ENCODE peak calls at places on chromosomes 4 and X, in six cellular contexts. One of them, this sample, is unnamed.

GRCh38 chrX:119624417-119624816 is 18.2 kb upstream of the NKRF start:
- DNase-seq in stimulated activated CD4-positive, alpha-beta T cell treated with anti-CD3 and anti-CD28 coated beads, Interleukin-15, amount 100 ng/mL, for 1 hour: no peak
- DNase-seq in left kidney: no peak
- DNase-seq in activated T-helper 1 cell treated with anti-CD3 and anti-CD28 coated beads, Interleukin-2, amount 50 U/mL, for 16 hours: no peak
- DNase-seq in endothelial cell of umbilical vein: no peak
- DNase-seq in lung: no peak
- DNase-seq in this sample: no peak

GRCh38 chrX:118865231-118865630 is 41.6 kb downstream of the ZCCHC12 start:
- DNase-seq in stimulated activated CD4-positive, alpha-beta T cell treated with anti-CD3 and anti-CD28 coated beads, Interleukin-15, amount 100 ng/mL, for 1 hour: no peak
- DNase-seq in left kidney: no peak
- DNase-seq in activated T-helper 1 cell treated with anti-CD3 and anti-CD28 coated beads, Interleukin-2, amount 50 U/mL, for 16 hours: no peak
- DNase-seq in endothelial cell of umbilical vein: no peak
- DNase-seq in lung: no peak
- DNase-seq in this sample: no peak

GRCh38 chr4:87392183-87392582 is 1.2 kb upstream of the HSD17B11 start:
- DNase-seq in stimulated activated CD4-positive, alpha-beta T cell treated with anti-CD3 and anti-CD28 coated beads, Interleukin-15, amount 100 ng/mL, for 1 hour: no peak
- DNase-seq in left kidney: no peak
- DNase-seq in activated T-helper 1 cell treated with anti-CD3 and anti-CD28 coated beads, Interleukin-2, amount 50 U/mL, for 16 hours: no peak
- DNase-seq in endothelial cell of umbilical vein: no peak
- DNase-seq in lung: no peak
- DNase-seq in this sample: no peak

GRCh38 chr4:28443786-28444412 is 1583.3 kb downstream of the STIM2 start:
- DNase-seq in stimulated activated CD4-positive, alpha-beta T cell treated with anti-CD3 and anti-CD28 coated beads, Interleukin-15, amount 100 ng/mL, for 1 hour: no peak
- DNase-seq in left kidney: no peak
- DNase-seq in activated T-helper 1 cell treated with anti-CD3 and anti-CD28 coated beads, Interleukin-2, amount 50 U/mL, for 16 hours: no peak
- DNase-seq in endothelial cell of umbilical vein: no peak
- DNase-seq in lung: no peak
- DNase-seq in this sample: no peak

GRCh38 chr4:29151584-29151983 is 1568.6 kb upstream of the PCDH7 start:
- DNase-seq in stimulated activated CD4-positive, alpha-beta T cell treated with anti-CD3 and anti-CD28 coated beads, Interleukin-15, amount 100 ng/mL, for 1 hour: no peak
- DNase-seq in left kidney: no peak
- DNase-seq in activated T-helper 1 cell treated with anti-CD3 and anti-CD28 coated beads, Interleukin-2, amount 50 U/mL, for 16 hours: no peak
- DNase-seq in endothelial cell of umbilical vein: no peak
- DNase-seq in lung: no peak
- DNase-seq in this sample: no peak

GRCh38 chr4:121822796-121823504 is 733 bp downstream of the CCNA2 start:
- DNase-seq in stimulated activated CD4-positive, alpha-beta T cell treated with anti-CD3 and anti-CD28 coated beads, Interleukin-15, amount 100 ng/mL, for 1 hour: no peak
- DNase-seq in left kidney: peak
- DNase-seq in activated T-helper 1 cell treated with anti-CD3 and anti-CD28 coated beads, Interleukin-2, amount 50 U/mL, for 16 hours: no peak
- DNase-seq in endothelial cell of umbilical vein: peak
- DNase-seq in lung: no peak
- DNase-seq in this sample: peak

GRCh38 chr4:162510937-162511336 is 347.1 kb upstream of the FSTL5 start:
- DNase-seq in stimulated activated CD4-positive, alpha-beta T cell treated with anti-CD3 and anti-CD28 coated beads, Interleukin-15, amount 100 ng/mL, for 1 hour: no peak
- DNase-seq in left kidney: no peak
- DNase-seq in activated T-helper 1 cell treated with anti-CD3 and anti-CD28 coated beads, Interleukin-2, amount 50 U/mL, for 16 hours: no peak
- DNase-seq in endothelial cell of umbilical vein: no peak
- DNase-seq in lung: no peak
- DNase-seq in this sample: no peak

GRCh38 chrX:41441934-41442823 is 5.0 kb upstream of the NYX start:
- DNase-seq in stimulated activated CD4-positive, alpha-beta T cell treated with anti-CD3 and anti-CD28 coated beads, Interleukin-15, amount 100 ng/mL, for 1 hour: peak
- DNase-seq in left kidney: peak
- DNase-seq in activated T-helper 1 cell treated with anti-CD3 and anti-CD28 coated beads, Interleukin-2, amount 50 U/mL, for 16 hours: peak
- DNase-seq in endothelial cell of umbilical vein: peak
- DNase-seq in lung: peak
- DNase-seq in this sample: peak

GRCh38 chr4:160299177-160299576 is 1196.3 kb downstream of the RAPGEF2 start:
- DNase-seq in stimulated activated CD4-positive, alpha-beta T cell treated with anti-CD3 and anti-CD28 coated beads, Interleukin-15, amount 100 ng/mL, for 1 hour: no peak
- DNase-seq in left kidney: no peak
- DNase-seq in activated T-helper 1 cell treated with anti-CD3 and anti-CD28 coated beads, Interleukin-2, amount 50 U/mL, for 16 hours: no peak
- DNase-seq in endothelial cell of umbilical vein: no peak
- DNase-seq in lung: no peak
- DNase-seq in this sample: no peak

GRCh38 chr4:183099537-183100297 is 660 bp downstream of the WWC2 start:
- DNase-seq in stimulated activated CD4-positive, alpha-beta T cell treated with anti-CD3 and anti-CD28 coated beads, Interleukin-15, amount 100 ng/mL, for 1 hour: no peak
- DNase-seq in left kidney: peak
- DNase-seq in activated T-helper 1 cell treated with anti-CD3 and anti-CD28 coated beads, Interleukin-2, amount 50 U/mL, for 16 hours: no peak
- DNase-seq in endothelial cell of umbilical vein: peak
- DNase-seq in lung: peak
- DNase-seq in this sample: peak

GRCh38 chr4:133355636-133356035 is 206.5 kb downstream of the PCDH10 start:
- DNase-seq in stimulated activated CD4-positive, alpha-beta T cell treated with anti-CD3 and anti-CD28 coated beads, Interleukin-15, amount 100 ng/mL, for 1 hour: no peak
- DNase-seq in left kidney: no peak
- DNase-seq in activated T-helper 1 cell treated with anti-CD3 and anti-CD28 coated beads, Interleukin-2, amount 50 U/mL, for 16 hours: no peak
- DNase-seq in endothelial cell of umbilical vein: no peak
- DNase-seq in lung: no peak
- DNase-seq in this sample: no peak

GRCh38 chrX:22037225-22037624 is 5.1 kb downstream of the PHEX start:
- DNase-seq in stimulated activated CD4-positive, alpha-beta T cell treated with anti-CD3 and anti-CD28 coated beads, Interleukin-15, amount 100 ng/mL, for 1 hour: no peak
- DNase-seq in left kidney: no peak
- DNase-seq in activated T-helper 1 cell treated with anti-CD3 and anti-CD28 coated beads, Interleukin-2, amount 50 U/mL, for 16 hours: no peak
- DNase-seq in endothelial cell of umbilical vein: no peak
- DNase-seq in lung: no peak
- DNase-seq in this sample: no peak

GRCh38 chr4:86960557-86960959 is 25.7 kb downstream of the AFF1 start:
- DNase-seq in stimulated activated CD4-positive, alpha-beta T cell treated with anti-CD3 and anti-CD28 coated beads, Interleukin-15, amount 100 ng/mL, for 1 hour: no peak
- DNase-seq in left kidney: peak
- DNase-seq in activated T-helper 1 cell treated with anti-CD3 and anti-CD28 coated beads, Interleukin-2, amount 50 U/mL, for 16 hours: no peak
- DNase-seq in endothelial cell of umbilical vein: no peak
- DNase-seq in lung: no peak
- DNase-seq in this sample: no peak

GRCh38 chr4:27787195-27787594 is 926.6 kb downstream of the STIM2 start:
- DNase-seq in stimulated activated CD4-positive, alpha-beta T cell treated with anti-CD3 and anti-CD28 coated beads, Interleukin-15, amount 100 ng/mL, for 1 hour: no peak
- DNase-seq in left kidney: no peak
- DNase-seq in activated T-helper 1 cell treated with anti-CD3 and anti-CD28 coated beads, Interleukin-2, amount 50 U/mL, for 16 hours: no peak
- DNase-seq in endothelial cell of umbilical vein: no peak
- DNase-seq in lung: no peak
- DNase-seq in this sample: no peak

GRCh38 chr4:128461300-128462103 is 173.9 kb upstream of the PGRMC2 start:
- DNase-seq in stimulated activated CD4-positive, alpha-beta T cell treated with anti-CD3 and anti-CD28 coated beads, Interleukin-15, amount 100 ng/mL, for 1 hour: no peak
- DNase-seq in left kidney: peak
- DNase-seq in activated T-helper 1 cell treated with anti-CD3 and anti-CD28 coated beads, Interleukin-2, amount 50 U/mL, for 16 hours: no peak
- DNase-seq in endothelial cell of umbilical vein: peak
- DNase-seq in lung: no peak
- DNase-seq in this sample: no peak

GRCh38 chr4:181796502-181796901 is 446.7 kb upstream of the TENM3 start:
- DNase-seq in stimulated activated CD4-positive, alpha-beta T cell treated with anti-CD3 and anti-CD28 coated beads, Interleukin-15, amount 100 ng/mL, for 1 hour: no peak
- DNase-seq in left kidney: no peak
- DNase-seq in activated T-helper 1 cell treated with anti-CD3 and anti-CD28 coated beads, Interleukin-2, amount 50 U/mL, for 16 hours: no peak
- DNase-seq in endothelial cell of umbilical vein: no peak
- DNase-seq in lung: no peak
- DNase-seq in this sample: no peak

GRCh38 chr4:110514889-110515479 is 39.0 kb downstream of the ENPEP start:
- DNase-seq in stimulated activated CD4-positive, alpha-beta T cell treated with anti-CD3 and anti-CD28 coated beads, Interleukin-15, amount 100 ng/mL, for 1 hour: no peak
- DNase-seq in left kidney: peak
- DNase-seq in activated T-helper 1 cell treated with anti-CD3 and anti-CD28 coated beads, Interleukin-2, amount 50 U/mL, for 16 hours: no peak
- DNase-seq in endothelial cell of umbilical vein: peak
- DNase-seq in lung: no peak
- DNase-seq in this sample: no peak

GRCh38 chr4:69881173-69881773 is 21.3 kb upstream of the SULT1E1 start:
- DNase-seq in stimulated activated CD4-positive, alpha-beta T cell treated with anti-CD3 and anti-CD28 coated beads, Interleukin-15, amount 100 ng/mL, for 1 hour: no peak
- DNase-seq in left kidney: peak
- DNase-seq in activated T-helper 1 cell treated with anti-CD3 and anti-CD28 coated beads, Interleukin-2, amount 50 U/mL, for 16 hours: no peak
- DNase-seq in endothelial cell of umbilical vein: peak
- DNase-seq in lung: peak
- DNase-seq in this sample: peak

GRCh38 chr4:4726051-4726450 is 133.4 kb upstream of the MSX1 start:
- DNase-seq in stimulated activated CD4-positive, alpha-beta T cell treated with anti-CD3 and anti-CD28 coated beads, Interleukin-15, amount 100 ng/mL, for 1 hour: no peak
- DNase-seq in left kidney: no peak
- DNase-seq in activated T-helper 1 cell treated with anti-CD3 and anti-CD28 coated beads, Interleukin-2, amount 50 U/mL, for 16 hours: no peak
- DNase-seq in endothelial cell of umbilical vein: no peak
- DNase-seq in lung: no peak
- DNase-seq in this sample: no peak

GRCh38 chr4:167234388-167234881 is at the start of gene SPOCK3:
- DNase-seq in stimulated activated CD4-positive, alpha-beta T cell treated with anti-CD3 and anti-CD28 coated beads, Interleukin-15, amount 100 ng/mL, for 1 hour: no peak
- DNase-seq in left kidney: peak
- DNase-seq in activated T-helper 1 cell treated with anti-CD3 and anti-CD28 coated beads, Interleukin-2, amount 50 U/mL, for 16 hours: no peak
- DNase-seq in endothelial cell of umbilical vein: peak
- DNase-seq in lung: peak
- DNase-seq in this sample: peak

GRCh38 chr4:152956650-152957436 is 20.7 kb downstream of the FHDC1 start:
- DNase-seq in stimulated activated CD4-positive, alpha-beta T cell treated with anti-CD3 and anti-CD28 coated beads, Interleukin-15, amount 100 ng/mL, for 1 hour: no peak
- DNase-seq in left kidney: peak
- DNase-seq in activated T-helper 1 cell treated with anti-CD3 and anti-CD28 coated beads, Interleukin-2, amount 50 U/mL, for 16 hours: no peak
- DNase-seq in endothelial cell of umbilical vein: peak
- DNase-seq in lung: no peak
- DNase-seq in this sample: no peak

GRCh38 chrX:24395775-24396174 is 35.3 kb downstream of the SUPT20HL1 start:
- DNase-seq in stimulated activated CD4-positive, alpha-beta T cell treated with anti-CD3 and anti-CD28 coated beads, Interleukin-15, amount 100 ng/mL, for 1 hour: no peak
- DNase-seq in left kidney: peak
- DNase-seq in activated T-helper 1 cell treated with anti-CD3 and anti-CD28 coated beads, Interleukin-2, amount 50 U/mL, for 16 hours: peak
- DNase-seq in endothelial cell of umbilical vein: peak
- DNase-seq in lung: peak
- DNase-seq in this sample: peak

GRCh38 chr4:159071969-159072765 is 30.7 kb upstream of the RAPGEF2 start:
- DNase-seq in stimulated activated CD4-positive, alpha-beta T cell treated with anti-CD3 and anti-CD28 coated beads, Interleukin-15, amount 100 ng/mL, for 1 hour: no peak
- DNase-seq in left kidney: no peak
- DNase-seq in activated T-helper 1 cell treated with anti-CD3 and anti-CD28 coated beads, Interleukin-2, amount 50 U/mL, for 16 hours: no peak
- DNase-seq in endothelial cell of umbilical vein: no peak
- DNase-seq in lung: no peak
- DNase-seq in this sample: no peak

GRCh38 chrX:23008431-23009099 is 8.8 kb downstream of the DDX53 start:
- DNase-seq in stimulated activated CD4-positive, alpha-beta T cell treated with anti-CD3 and anti-CD28 coated beads, Interleukin-15, amount 100 ng/mL, for 1 hour: no peak
- DNase-seq in left kidney: peak
- DNase-seq in activated T-helper 1 cell treated with anti-CD3 and anti-CD28 coated beads, Interleukin-2, amount 50 U/mL, for 16 hours: no peak
- DNase-seq in endothelial cell of umbilical vein: peak
- DNase-seq in lung: no peak
- DNase-seq in this sample: no peak

GRCh38 chr4:30792616-30793015 is 72.4 kb downstream of the PCDH7 start:
- DNase-seq in stimulated activated CD4-positive, alpha-beta T cell treated with anti-CD3 and anti-CD28 coated beads, Interleukin-15, amount 100 ng/mL, for 1 hour: no peak
- DNase-seq in left kidney: no peak
- DNase-seq in activated T-helper 1 cell treated with anti-CD3 and anti-CD28 coated beads, Interleukin-2, amount 50 U/mL, for 16 hours: no peak
- DNase-seq in endothelial cell of umbilical vein: no peak
- DNase-seq in lung: no peak
- DNase-seq in this sample: no peak

GRCh38 chr4:182145360-182145905 is 97.8 kb upstream of the TENM3 start:
- DNase-seq in stimulated activated CD4-positive, alpha-beta T cell treated with anti-CD3 and anti-CD28 coated beads, Interleukin-15, amount 100 ng/mL, for 1 hour: no peak
- DNase-seq in left kidney: no peak
- DNase-seq in activated T-helper 1 cell treated with anti-CD3 and anti-CD28 coated beads, Interleukin-2, amount 50 U/mL, for 16 hours: no peak
- DNase-seq in endothelial cell of umbilical vein: no peak
- DNase-seq in lung: no peak
- DNase-seq in this sample: no peak

GRCh38 chr4:52997132-52997416 is 135.0 kb downstream of the RASL11B start:
- DNase-seq in stimulated activated CD4-positive, alpha-beta T cell treated with anti-CD3 and anti-CD28 coated beads, Interleukin-15, amount 100 ng/mL, for 1 hour: no peak
- DNase-seq in left kidney: peak
- DNase-seq in activated T-helper 1 cell treated with anti-CD3 and anti-CD28 coated beads, Interleukin-2, amount 50 U/mL, for 16 hours: no peak
- DNase-seq in endothelial cell of umbilical vein: peak
- DNase-seq in lung: no peak
- DNase-seq in this sample: no peak

GRCh38 chr4:69485130-69485529 is 10.6 kb downstream of the UGT2B4 start:
- DNase-seq in stimulated activated CD4-positive, alpha-beta T cell treated with anti-CD3 and anti-CD28 coated beads, Interleukin-15, amount 100 ng/mL, for 1 hour: no peak
- DNase-seq in left kidney: no peak
- DNase-seq in activated T-helper 1 cell treated with anti-CD3 and anti-CD28 coated beads, Interleukin-2, amount 50 U/mL, for 16 hours: no peak
- DNase-seq in endothelial cell of umbilical vein: no peak
- DNase-seq in lung: no peak
- DNase-seq in this sample: no peak

GRCh38 chrX:72620550-72621145 is 48.0 kb upstream of the HDAC8 start:
- DNase-seq in stimulated activated CD4-positive, alpha-beta T cell treated with anti-CD3 and anti-CD28 coated beads, Interleukin-15, amount 100 ng/mL, for 1 hour: no peak
- DNase-seq in left kidney: peak
- DNase-seq in activated T-helper 1 cell treated with anti-CD3 and anti-CD28 coated beads, Interleukin-2, amount 50 U/mL, for 16 hours: peak
- DNase-seq in endothelial cell of umbilical vein: peak
- DNase-seq in lung: no peak
- DNase-seq in this sample: peak

GRCh38 chr4:43251760-43252317 is 359.3 kb downstream of the GRXCR1 start:
- DNase-seq in stimulated activated CD4-positive, alpha-beta T cell treated with anti-CD3 and anti-CD28 coated beads, Interleukin-15, amount 100 ng/mL, for 1 hour: no peak
- DNase-seq in left kidney: no peak
- DNase-seq in activated T-helper 1 cell treated with anti-CD3 and anti-CD28 coated beads, Interleukin-2, amount 50 U/mL, for 16 hours: no peak
- DNase-seq in endothelial cell of umbilical vein: no peak
- DNase-seq in lung: no peak
- DNase-seq in this sample: no peak

This sample was measured in prostate gland.